ENCODE peak calls at places on chromosomes 13 and 19, in six cellular contexts. I is heart left ventricle, M is esophagus squamous epithelium, U is tibial nerve, P is adrenal gland, L is suprapubic skin. N is an unnamed sample.

GRCh38 chr13:79647518-79647917 is 166.6 kb downstream of the NDFIP2 start:
- DNase-seq in I (no peak), M (no peak), U (no peak), P (no peak), L (no peak), N (no peak)

GRCh38 chr13:114078501-114079451 is 53.6 kb downstream of the RASA3 start:
- DNase-seq in I (peak; percentile 67), M (no peak), U (peak; percentile 53), P (peak; percentile 6), L (peak; percentile 87), N (peak; percentile 43)

GRCh38 chr19:8005534-8006256 is at the start of gene ELAVL1:
- DNase-seq in I (peak; percentile 95), M (peak; percentile 33), U (peak; percentile 84), P (peak; percentile 90), L (peak; percentile 90), N (peak; percentile 98)

GRCh38 chr13:50676602-50677001 is 166.9 kb downstream of the DLEU7 start:
- DNase-seq in I (no peak), M (no peak), U (no peak), P (peak; percentile 54), L (no peak), N (peak; percentile 7)

GRCh38 chr13:90824027-90824426 is 523.5 kb upstream of the MIR17HG start:
- DNase-seq in I (no peak), M (no peak), U (no peak), P (no peak), L (no peak), N (no peak)

GRCh38 chr13:77810891-77811290 is 107.7 kb downstream of the EDNRB start:
- DNase-seq in I (no peak), M (no peak), U (no peak), P (no peak), L (no peak), N (no peak)

GRCh38 chr19:39232708-39233107 is 12.1 kb downstream of the IFNL3 start:
- DNase-seq in I (no peak), M (no peak), U (no peak), P (no peak), L (no peak), N (no peak)

GRCh38 chr13:98504371-98504963 is 72.4 kb downstream of the STK24 start:
- DNase-seq in I (no peak), M (no peak), U (no peak), P (no peak), L (no peak), N (peak; percentile 29)

GRCh38 chr13:49443327-49443688 is 556 bp downstream of the CAB39L start:
- DNase-seq in I (no peak), M (no peak), U (no peak), P (no peak), L (no peak), N (no peak)

GRCh38 chr13:94020426-94020825 is 459.1 kb downstream of the DCT start:
- DNase-seq in I (no peak), M (no peak), U (no peak), P (no peak), L (no peak), N (no peak)

GRCh38 chr19:34180273-34180672 is 8.0 kb downstream of the LSM14A start:
- DNase-seq in I (no peak), M (no peak), U (no peak), P (no peak), L (no peak), N (no peak)

GRCh38 chr13:113458218-113459065 is 5.2 kb upstream of the ADPRHL1 start:
- DNase-seq in I (peak; percentile 65), M (no peak), U (no peak), P (no peak), L (no peak), N (peak; percentile 36)

GRCh38 chr19:18439025-18439909 is 1.3 kb upstream of the ISYNA1 start:
- DNase-seq in I (no peak), M (no peak), U (no peak), P (peak; percentile 85), L (no peak), N (peak; percentile 53)

GRCh38 chr19:16340654-16341053 is 16.0 kb downstream of the KLF2 start:
- DNase-seq in I (no peak), M (no peak), U (no peak), P (no peak), L (no peak), N (no peak)

GRCh38 chr13:68550330-68550729 is 1320.2 kb upstream of the PCDH9 start:
- DNase-seq in I (no peak), M (no peak), U (no peak), P (no peak), L (no peak), N (no peak)

GRCh38 chr19:17076539-17076919 is 952 bp downstream of the MYO9B start:
- DNase-seq in I (peak; percentile 43), M (no peak), U (no peak), P (no peak), L (no peak), N (peak; percentile 50)

GRCh38 chr19:31518626-31519025 is 169.4 kb upstream of the TSHZ3 start:
- DNase-seq in I (no peak), M (no peak), U (no peak), P (no peak), L (no peak), N (no peak)

DNA sequence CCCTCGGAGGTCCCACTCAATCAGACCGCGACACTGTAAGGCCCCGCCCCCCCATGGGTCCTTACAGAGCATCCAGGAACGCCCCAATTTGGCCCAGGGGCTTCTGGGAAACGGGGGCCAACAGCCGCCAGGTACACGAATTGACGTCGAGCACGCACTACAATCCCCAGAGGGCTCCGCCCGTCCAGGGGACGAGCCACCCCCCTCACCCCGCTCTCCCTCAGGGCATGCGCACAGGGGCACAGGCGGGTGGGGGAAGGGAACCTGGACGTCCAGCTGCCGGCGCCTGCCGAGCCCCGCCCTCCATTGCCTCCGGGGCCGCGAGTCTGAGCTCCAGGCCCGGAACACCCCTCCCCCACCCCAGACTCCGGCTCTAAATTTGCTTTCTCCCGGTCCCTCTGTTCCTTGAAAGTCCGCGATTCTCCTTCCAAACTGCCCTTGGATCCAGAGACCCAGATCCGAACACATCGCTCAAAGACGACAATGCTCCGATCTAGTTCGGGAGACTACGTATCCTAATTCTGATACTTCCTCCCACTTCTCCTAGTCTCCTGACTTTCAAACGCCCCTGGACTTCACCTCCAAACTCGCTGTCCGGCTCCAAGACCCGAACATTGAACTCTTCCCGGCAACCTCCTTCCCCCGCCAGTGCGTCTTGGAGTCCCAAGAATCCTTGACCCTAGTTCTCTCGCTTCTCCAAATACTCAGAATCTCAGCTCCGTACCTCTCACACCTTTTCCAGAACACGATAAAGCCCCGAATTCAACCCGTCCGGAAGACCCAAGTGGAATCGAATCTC is 805 bp downstream of the SERTAD3 start:
- DNase-seq in I (peak; percentile 100), M (peak; percentile 100), U (peak; percentile 100), P (peak; percentile 100), L (peak; percentile 100), N (peak; percentile 99)
- TF ChIP-seq POLR2A in I (peak; percentile 74), M (peak; percentile 80), U (peak; percentile 76), P (peak; percentile 70), L (no peak), N (peak; percentile 29)

GRCh38 chr13:71902676-71903075 is 35.7 kb upstream of the DACH1 start:
- DNase-seq in I (no peak), M (no peak), U (no peak), P (no peak), L (no peak), N (no peak)

GRCh38 chr13:71906438-71906837 is 39.4 kb upstream of the DACH1 start:
- DNase-seq in I (no peak), M (no peak), U (no peak), P (no peak), L (no peak), N (peak; percentile 62)
- TF ChIP-seq POLR2A in I (no peak), M (no peak), U (no peak), P (no peak), L (no peak), N (no peak)

DNA sequence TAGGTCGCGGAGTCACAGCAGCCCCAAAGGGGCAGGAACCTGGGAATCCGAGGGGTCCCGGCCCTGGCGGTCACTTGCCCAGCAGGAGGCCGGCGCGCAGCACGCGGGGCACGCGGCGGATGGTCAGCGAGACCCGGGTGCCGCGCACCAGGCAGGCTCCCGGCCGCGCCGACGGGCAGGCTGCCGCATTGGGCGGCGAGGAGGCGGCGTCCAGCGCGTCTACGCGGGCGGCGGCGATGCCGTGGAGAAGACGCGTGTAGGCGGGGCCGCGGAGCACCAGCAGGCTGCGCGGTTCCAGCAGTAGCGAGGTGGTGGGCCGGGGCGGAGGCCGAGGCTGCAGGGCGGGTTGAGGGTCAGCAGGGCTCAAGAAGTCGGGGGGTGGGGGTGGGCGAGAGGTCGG is 607 bp upstream of the SYNE4 start:
- DNase-seq in I (peak; percentile 76), M (no peak), U (peak; percentile 44), P (peak; percentile 69), L (no peak), N (peak; percentile 69)
- TF ChIP-seq POLR2A in I (peak; percentile 17), M (no peak), U (no peak), P (peak; percentile 48), L (no peak), N (no peak)

DNA sequence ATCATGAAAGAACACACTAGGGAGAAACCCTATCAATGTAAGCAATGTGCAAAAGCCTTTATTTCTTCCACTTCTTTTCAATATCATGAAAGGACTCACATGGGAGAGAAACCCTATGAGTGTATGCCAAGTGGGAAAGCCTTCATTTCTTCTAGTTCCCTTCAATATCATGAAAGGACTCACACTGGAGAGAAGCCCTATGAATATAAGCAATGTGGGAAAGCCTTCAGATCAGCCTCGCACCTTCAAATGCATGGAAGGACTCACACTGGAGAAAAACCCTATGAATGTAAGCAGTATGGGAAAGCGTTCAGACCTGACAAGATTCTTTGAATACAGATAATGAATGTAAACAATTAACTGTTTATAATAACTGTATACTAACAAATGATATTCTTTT is 15.0 kb upstream of the ZNF439 start:
- DNase-seq in I (no peak), M (no peak), U (no peak), P (no peak), L (no peak), N (no peak)
- TF ChIP-seq POLR2A in I (no peak), M (no peak), U (no peak), P (no peak), L (no peak), N (no peak)

DNA sequence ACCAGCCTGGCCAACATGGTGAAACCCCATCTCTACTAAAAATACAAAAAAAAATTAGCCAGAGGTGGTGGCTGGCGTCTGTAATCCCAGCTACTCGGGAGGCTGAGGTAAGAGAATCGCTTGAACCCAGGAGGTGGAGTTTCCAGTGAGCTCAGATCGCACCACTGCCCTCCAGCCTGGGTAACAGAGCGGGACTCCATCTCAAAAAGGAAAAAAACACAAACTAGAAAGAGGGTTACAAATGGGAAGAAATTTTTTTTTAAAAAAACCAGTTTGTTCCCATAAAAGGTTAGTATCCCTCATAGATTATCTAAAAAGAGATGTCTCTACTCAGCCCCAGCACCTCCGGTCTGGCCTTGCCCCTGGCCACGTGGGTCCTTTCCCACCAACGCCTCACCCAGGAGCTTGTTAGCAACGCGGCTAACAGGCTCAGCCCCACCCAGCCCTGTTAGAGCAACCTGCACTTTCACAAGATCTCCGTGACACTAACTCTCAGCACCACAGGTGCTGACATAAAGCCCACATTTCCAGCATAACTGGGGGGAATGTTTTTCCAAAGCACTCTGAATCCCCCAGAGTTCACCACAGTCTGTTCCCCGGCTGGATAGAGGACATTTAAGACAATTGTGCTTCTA is 4.3 kb downstream of the DMKN start:
- DNase-seq in I (no peak), M (no peak), U (no peak), P (no peak), L (no peak), N (no peak)
- TF ChIP-seq POLR2A in I (no peak), M (no peak), U (no peak), P (no peak), L (no peak), N (no peak)

GRCh38 chr19:43754562-43755255 is at the start of gene SMG9:
- DNase-seq in I (peak; percentile 99), M (peak; percentile 86), U (peak; percentile 95), P (peak; percentile 98), L (peak; percentile 98), N (peak; percentile 98)
- TF ChIP-seq POLR2A in I (peak; percentile 77), M (peak; percentile 45), U (peak; percentile 56), P (peak; percentile 90), L (peak; percentile 29), N (peak; percentile 96)